ENCODE peak calls at places on chromosomes 1 and 21, in five cellular contexts. One of them, this sample, is unnamed.

GRCh38 chr1:221154932-221155331 is 275.7 kb downstream of the HLX start:
- DNase-seq in pancreas: no peak
- DNase-seq in ascending aorta: no peak
- DNase-seq in prostate gland: no peak
- DNase-seq in transverse colon: no peak
- DNase-seq in this sample: no peak

GRCh38 chr1:30684881-30685795 is 38.2 kb downstream of the MATN1 start:
- DNase-seq in pancreas: peak; percentile 99
- DNase-seq in ascending aorta: no peak
- DNase-seq in prostate gland: peak; percentile 79
- DNase-seq in transverse colon: peak; percentile 78
- DNase-seq in this sample: peak; percentile 18

GRCh38 chr1:24897263-24898151 is 32.6 kb downstream of the RUNX3 start:
- DNase-seq in pancreas: no peak
- DNase-seq in ascending aorta: no peak
- DNase-seq in prostate gland: no peak
- DNase-seq in transverse colon: peak; percentile 76
- DNase-seq in this sample: no peak

GRCh38 chr1:198064181-198064580 is 92.6 kb upstream of the NEK7 start:
- DNase-seq in pancreas: no peak
- DNase-seq in ascending aorta: no peak
- DNase-seq in prostate gland: no peak
- DNase-seq in transverse colon: no peak
- DNase-seq in this sample: no peak

GRCh38 chr1:41122851-41123518 is 101.5 kb upstream of the SLFNL1 start:
- DNase-seq in pancreas: no peak
- DNase-seq in ascending aorta: no peak
- DNase-seq in prostate gland: peak; percentile 21
- DNase-seq in transverse colon: peak; percentile 33
- DNase-seq in this sample: no peak

GRCh38 chr21:45857761-45858160 is 123.8 kb upstream of the COL6A1 start:
- DNase-seq in pancreas: no peak
- DNase-seq in ascending aorta: no peak
- DNase-seq in prostate gland: no peak
- DNase-seq in transverse colon: no peak
- DNase-seq in this sample: no peak

GRCh38 chr1:232577809-232578208 is 52.1 kb downstream of the SIPA1L2 start:
- DNase-seq in pancreas: no peak
- DNase-seq in ascending aorta: no peak
- DNase-seq in prostate gland: no peak
- DNase-seq in transverse colon: no peak
- DNase-seq in this sample: no peak

GRCh38 chr1:208497866-208498541 is 253.8 kb upstream of the PLXNA2 start:
- DNase-seq in pancreas: no peak
- DNase-seq in ascending aorta: no peak
- DNase-seq in prostate gland: no peak
- DNase-seq in transverse colon: no peak
- DNase-seq in this sample: no peak

GRCh38 chr1:43861337-43861736 is 72.3 kb upstream of the ARTN start:
- DNase-seq in pancreas: no peak
- DNase-seq in ascending aorta: no peak
- DNase-seq in prostate gland: no peak
- DNase-seq in transverse colon: no peak
- DNase-seq in this sample: no peak

GRCh38 chr1:230366504-230366915 is 59.6 kb downstream of the PGBD5 start:
- DNase-seq in pancreas: no peak
- DNase-seq in ascending aorta: no peak
- DNase-seq in prostate gland: no peak
- DNase-seq in transverse colon: no peak
- DNase-seq in this sample: no peak

GRCh38 chr1:110370827-110371226 is 20.0 kb downstream of the SLC16A4 start:
- DNase-seq in pancreas: no peak
- DNase-seq in ascending aorta: no peak
- DNase-seq in prostate gland: no peak
- DNase-seq in transverse colon: no peak
- DNase-seq in this sample: no peak

GRCh38 chr1:118264326-118264725 is 79.3 kb upstream of the SPAG17 start:
- DNase-seq in pancreas: no peak
- DNase-seq in ascending aorta: no peak
- DNase-seq in prostate gland: no peak
- DNase-seq in transverse colon: no peak
- DNase-seq in this sample: no peak

GRCh38 chr1:75632350-75632949 is 21.5 kb upstream of the SLC44A5 start:
- DNase-seq in pancreas: no peak
- DNase-seq in ascending aorta: no peak
- DNase-seq in prostate gland: no peak
- DNase-seq in transverse colon: no peak
- DNase-seq in this sample: no peak

GRCh38 chr1:80918365-80918764 is 882.4 kb upstream of the ADGRL2 start:
- DNase-seq in pancreas: no peak
- DNase-seq in ascending aorta: no peak
- DNase-seq in prostate gland: no peak
- DNase-seq in transverse colon: no peak
- DNase-seq in this sample: no peak

GRCh38 chr1:36743286-36744005 is 260.7 kb upstream of the CSF3R start:
- DNase-seq in pancreas: no peak
- DNase-seq in ascending aorta: no peak
- DNase-seq in prostate gland: no peak
- DNase-seq in transverse colon: no peak
- DNase-seq in this sample: no peak

GRCh38 chr1:232676307-232676706 is 46.4 kb upstream of the SIPA1L2 start:
- DNase-seq in pancreas: no peak
- DNase-seq in ascending aorta: no peak
- DNase-seq in prostate gland: no peak
- DNase-seq in transverse colon: no peak
- DNase-seq in this sample: no peak

GRCh38 chr1:20641986-20642385 is 8.7 kb downstream of the PINK1 start:
- DNase-seq in pancreas: no peak
- DNase-seq in ascending aorta: no peak
- DNase-seq in prostate gland: no peak
- DNase-seq in transverse colon: no peak
- DNase-seq in this sample: no peak

GRCh38 chr1:114702699-114703098 is 7.4 kb upstream of the AMPD1 start:
- DNase-seq in pancreas: no peak
- DNase-seq in ascending aorta: no peak
- DNase-seq in prostate gland: no peak
- DNase-seq in transverse colon: no peak
- DNase-seq in this sample: no peak

GRCh38 chr1:238927899-238928298 is 458.5 kb upstream of the CHRM3 start:
- DNase-seq in pancreas: no peak
- DNase-seq in ascending aorta: no peak
- DNase-seq in prostate gland: no peak
- DNase-seq in transverse colon: no peak
- DNase-seq in this sample: no peak

DNA sequence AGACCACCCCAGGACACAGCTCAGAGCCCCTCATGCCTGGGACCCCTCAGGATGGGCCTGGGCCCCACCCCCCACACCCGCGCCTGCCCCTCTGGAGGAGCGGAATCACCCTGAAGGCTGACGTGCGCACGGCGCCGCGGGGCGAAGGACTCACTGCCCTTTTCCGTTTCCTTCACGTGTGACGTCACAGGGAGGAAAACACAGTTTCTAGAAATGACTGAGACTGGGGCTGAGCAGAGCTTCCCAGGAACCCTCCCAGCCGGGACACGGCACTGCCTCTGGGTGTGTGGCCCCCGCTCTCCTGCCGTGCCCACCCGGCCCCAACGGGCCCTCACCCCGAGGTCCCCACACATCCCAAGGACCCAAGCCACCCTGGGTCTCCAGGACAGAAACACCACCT is 5.4 kb upstream of the TNFRSF4 start:
- DNase-seq in pancreas: no peak
- DNase-seq in ascending aorta: no peak
- DNase-seq in prostate gland: no peak
- DNase-seq in transverse colon: no peak
- DNase-seq in this sample: no peak
- H3K27ac ChIP-seq in pancreas: no peak overlapping the region
- H3K27ac ChIP-seq in ascending aorta: no peak overlapping the region
- H3K27ac ChIP-seq in prostate gland: no peak overlapping the region
- H3K27ac ChIP-seq in transverse colon: no peak overlapping the region
- H3K27ac ChIP-seq in this sample: no peak overlapping the region

GRCh38 chr1:79041666-79042065 is 35.1 kb upstream of the ADGRL4 start:
- DNase-seq in pancreas: no peak
- DNase-seq in ascending aorta: no peak
- DNase-seq in prostate gland: no peak
- DNase-seq in transverse colon: no peak
- DNase-seq in this sample: no peak

GRCh38 chr1:79042539-79042938 is 36.0 kb upstream of the ADGRL4 start:
- DNase-seq in pancreas: no peak
- DNase-seq in ascending aorta: no peak
- DNase-seq in prostate gland: no peak
- DNase-seq in transverse colon: no peak
- DNase-seq in this sample: no peak

GRCh38 chr1:79043506-79043905 is 37.0 kb upstream of the ADGRL4 start:
- DNase-seq in pancreas: no peak
- DNase-seq in ascending aorta: no peak
- DNase-seq in prostate gland: no peak
- DNase-seq in transverse colon: no peak
- DNase-seq in this sample: no peak

GRCh38 chr1:79042117-79042516 is 35.6 kb upstream of the ADGRL4 start:
- DNase-seq in pancreas: no peak
- DNase-seq in ascending aorta: no peak
- DNase-seq in prostate gland: no peak
- DNase-seq in transverse colon: no peak
- DNase-seq in this sample: no peak

DNA sequence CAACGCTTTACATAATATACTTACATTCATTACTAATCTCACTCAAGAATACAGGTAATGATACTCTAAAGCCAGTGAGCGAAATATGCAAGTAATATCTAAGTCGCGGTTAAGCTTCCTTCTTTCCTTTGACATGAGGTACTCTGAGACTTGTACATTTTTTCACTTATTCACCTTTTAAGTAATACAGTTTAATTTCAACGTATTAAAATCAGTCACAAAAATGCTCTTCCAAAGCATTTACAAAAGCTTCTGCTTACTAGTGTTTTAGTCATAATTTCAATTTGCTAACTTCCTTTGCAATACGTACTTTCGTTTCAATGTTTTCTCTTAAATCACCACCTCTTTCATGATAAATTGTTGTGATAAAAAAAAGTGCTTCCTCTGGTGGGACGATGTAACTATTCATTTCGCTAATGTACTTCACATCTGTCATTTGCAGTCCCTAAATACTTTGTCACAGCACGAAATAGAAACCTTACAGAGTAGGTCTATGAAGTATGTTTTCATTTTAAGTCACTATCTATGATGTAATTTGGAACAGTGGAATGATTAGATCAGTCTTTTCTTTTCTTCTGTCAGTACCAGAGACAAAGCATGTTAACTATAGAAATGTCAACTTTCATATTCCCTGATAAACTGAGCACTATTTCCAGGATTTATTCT is 34.0 kb upstream of the ADGRL4 start:
- DNase-seq in pancreas: no peak
- DNase-seq in ascending aorta: no peak
- DNase-seq in prostate gland: no peak
- DNase-seq in transverse colon: no peak
- DNase-seq in this sample: no peak
- H3K4me3 ChIP-seq in pancreas: no peak overlapping the region
- H3K4me3 ChIP-seq in ascending aorta: peak overlapping the region; percentile 44
- H3K4me3 ChIP-seq in prostate gland: no peak overlapping the region
- H3K4me3 ChIP-seq in transverse colon: no peak overlapping the region
- H3K4me3 ChIP-seq in this sample: no peak overlapping the region

GRCh38 chr1:205600085-205600484 is 31.7 kb downstream of the ELK4 start:
- DNase-seq in pancreas: no peak
- DNase-seq in ascending aorta: no peak
- DNase-seq in prostate gland: no peak
- DNase-seq in transverse colon: no peak
- DNase-seq in this sample: no peak

GRCh38 chr1:205598841-205599666 is 32.8 kb downstream of the ELK4 start:
- DNase-seq in pancreas: no peak
- DNase-seq in ascending aorta: peak; percentile 24
- DNase-seq in prostate gland: no peak
- DNase-seq in transverse colon: peak; percentile 51
- DNase-seq in this sample: peak; percentile 63

GRCh38 chr1:205597691-205598314 is 34.0 kb downstream of the ELK4 start:
- DNase-seq in pancreas: no peak
- DNase-seq in ascending aorta: no peak
- DNase-seq in prostate gland: no peak
- DNase-seq in transverse colon: no peak
- DNase-seq in this sample: no peak

GRCh38 chr1:205601209-205601608 is 30.6 kb downstream of the ELK4 start:
- DNase-seq in pancreas: no peak
- DNase-seq in ascending aorta: no peak
- DNase-seq in prostate gland: no peak
- DNase-seq in transverse colon: no peak
- DNase-seq in this sample: no peak

GRCh38 chr1:205599667-205600042 is 32.2 kb downstream of the ELK4 start:
- DNase-seq in pancreas: no peak
- DNase-seq in ascending aorta: no peak
- DNase-seq in prostate gland: no peak
- DNase-seq in transverse colon: no peak
- DNase-seq in this sample: no peak
- TF ChIP-seq CTCF in pancreas: no peak
- TF ChIP-seq CTCF in ascending aorta: no peak
- TF ChIP-seq CTCF in prostate gland: no peak
- TF ChIP-seq CTCF in transverse colon: no peak
- TF ChIP-seq CTCF in this sample: no peak

GRCh38 chr1:183025782-183026774 is 2.9 kb downstream of the LAMC1 start:
- DNase-seq in pancreas: no peak
- DNase-seq in ascending aorta: no peak
- DNase-seq in prostate gland: no peak
- DNase-seq in transverse colon: no peak
- DNase-seq in this sample: no peak

GRCh38 chr1:183027031-183027430 is 3.8 kb downstream of the LAMC1 start:
- DNase-seq in pancreas: no peak
- DNase-seq in ascending aorta: no peak
- DNase-seq in prostate gland: no peak
- DNase-seq in transverse colon: no peak
- DNase-seq in this sample: no peak

GRCh38 chr1:183030053-183030452 is 6.8 kb downstream of the LAMC1 start:
- DNase-seq in pancreas: no peak
- DNase-seq in ascending aorta: no peak
- DNase-seq in prostate gland: peak; percentile 10
- DNase-seq in transverse colon: no peak
- DNase-seq in this sample: no peak

GRCh38 chr1:183029591-183030000 is 6.4 kb downstream of the LAMC1 start:
- DNase-seq in pancreas: no peak
- DNase-seq in ascending aorta: no peak
- DNase-seq in prostate gland: no peak
- DNase-seq in transverse colon: no peak
- DNase-seq in this sample: no peak

DNA sequence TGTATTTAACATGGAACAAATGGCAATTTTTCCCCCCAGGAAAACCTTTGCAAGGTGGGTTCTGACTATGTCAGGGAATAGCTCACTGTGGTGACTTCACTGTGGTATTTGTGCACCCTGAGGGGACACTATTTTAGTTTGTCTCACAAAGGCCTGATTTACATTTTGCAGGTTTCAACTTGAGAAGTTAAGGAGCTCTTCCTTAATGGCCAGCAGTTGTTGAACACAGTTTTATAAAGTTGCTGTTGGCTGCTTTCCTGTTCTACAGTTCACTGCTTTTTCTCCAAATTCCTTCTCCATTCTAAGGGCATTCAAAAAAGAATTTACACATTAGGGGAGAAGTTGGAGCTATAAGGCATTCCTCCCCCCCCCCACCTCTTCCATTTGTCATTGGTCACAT is 4.6 kb downstream of the LAMC1 start:
- DNase-seq in pancreas: no peak
- DNase-seq in ascending aorta: no peak
- DNase-seq in prostate gland: no peak
- DNase-seq in transverse colon: no peak
- DNase-seq in this sample: no peak
- H3K27ac ChIP-seq in pancreas: no peak overlapping the region
- H3K27ac ChIP-seq in ascending aorta: peak overlapping the region; percentile 16
- H3K27ac ChIP-seq in prostate gland: no peak overlapping the region
- H3K27ac ChIP-seq in transverse colon: peak overlapping the region; percentile 4
- H3K27ac ChIP-seq in this sample: no peak overlapping the region

GRCh38 chr1:202642212-202642611 is 68.0 kb downstream of the SYT2 start:
- DNase-seq in pancreas: no peak
- DNase-seq in ascending aorta: no peak
- DNase-seq in prostate gland: no peak
- DNase-seq in transverse colon: no peak
- DNase-seq in this sample: no peak
- H3K4me3 ChIP-seq in pancreas: peak overlapping the region; percentile 45
- H3K4me3 ChIP-seq in ascending aorta: peak overlapping the region; percentile 64
- H3K4me3 ChIP-seq in prostate gland: peak overlapping the region; percentile 15
- H3K4me3 ChIP-seq in transverse colon: no peak overlapping the region
- H3K4me3 ChIP-seq in this sample: no peak overlapping the region

This sample was measured in dorsolateral prefrontal cortex.